ENCODE peak calls at places on chromosomes 11 and 22, in eight cellular contexts. L is H1; V is colonic mucosa; H is CD4-positive, alpha-beta T cell; J is right lobe of liver; N is heart right ventricle; O is psoas muscle; K is cardiac muscle cell. M is an unnamed sample. For H3K9me3, the result is how much of the 10 kb centered on the place peaks cover.

GRCh38 chr11:10407055-10407454 is 48.0 kb upstream of the AMPD3 start:
- DNase-seq in N (no peak), L (no peak), H (no peak), J (no peak), O (no peak), K (no peak), V (no peak), M (no peak)

GRCh38 chr11:90701040-90701439 is 478.2 kb upstream of the CHORDC1 start:
- DNase-seq in H (no peak), N (no peak), O (no peak), K (no peak), J (no peak), L (no peak), V (no peak), M (no peak)

GRCh38 chr11:61760946-61761345 is 8.5 kb downstream of the MYRF start:
- DNase-seq in N (no peak), O (no peak), H (no peak), V (no peak), K (no peak), L (no peak), J (no peak), M (no peak)

GRCh38 chr11:73271936-73272679 is at the start of gene P2RY6:
- DNase-seq in O (no peak), H (no peak), K (peak), J (no peak), L (no peak), N (no peak), V (no peak), M (no peak)

GRCh38 chr11:44766112-44766971 is 39.6 kb downstream of the TSPAN18 start:
- DNase-seq in K (peak), N (peak), O (no peak), H (no peak), V (no peak), L (peak), J (no peak), M (no peak)

GRCh38 chr22:29149841-29150555 is 55.7 kb upstream of the EMID1 start:
- DNase-seq in L (no peak), N (no peak), H (no peak), K (no peak), J (no peak), V (no peak), O (peak), M (no peak)

GRCh38 chr22:27436591-27436990 is 365.0 kb downstream of the MN1 start:
- DNase-seq in J (no peak), V (no peak), O (no peak), N (no peak), L (no peak), H (no peak), K (no peak), M (no peak)

GRCh38 chr11:69383946-69384547 is 90.1 kb downstream of the MYEOV start:
- DNase-seq in L (no peak), H (no peak), N (no peak), O (no peak), K (no peak), J (no peak), V (no peak), M (no peak)

GRCh38 chr11:11279956-11280689 is 72.9 kb downstream of the CSNK2A3 start:
- DNase-seq in V (no peak), J (no peak), K (no peak), N (no peak), O (no peak), H (no peak), L (no peak), M (no peak)

GRCh38 chr22:37418627-37419369 is 8.5 kb downstream of the ELFN2 start:
- DNase-seq in O (no peak), J (no peak), L (no peak), N (no peak), K (no peak), V (no peak), H (no peak), M (no peak)

GRCh38 chr22:27720860-27721259 is 80.7 kb downstream of the MN1 start:
- DNase-seq in N (no peak), L (no peak), J (no peak), H (no peak), V (no peak), O (peak), K (no peak), M (no peak)

GRCh38 chr22:49880281-49880680 is 26.6 kb downstream of the ZBED4 start:
- DNase-seq in O (no peak), H (no peak), J (no peak), N (no peak), V (no peak), L (no peak), K (no peak), M (no peak)

GRCh38 chr22:49881856-49882255 is 28.2 kb downstream of the ZBED4 start:
- DNase-seq in V (no peak), O (no peak), N (no peak), L (no peak), J (no peak), K (no peak), H (no peak), M (no peak)

GRCh38 chr22:49877642-49878041 is 24.0 kb downstream of the ZBED4 start:
- DNase-seq in K (no peak), L (no peak), V (no peak), O (no peak), H (no peak), N (no peak), J (no peak), M (no peak)

GRCh38 chr22:49878206-49878605 is 24.6 kb downstream of the ZBED4 start:
- DNase-seq in N (no peak), J (no peak), L (no peak), K (no peak), V (no peak), H (no peak), O (no peak), M (no peak)

GRCh38 chr22:49879871-49880270 is 26.2 kb downstream of the ZBED4 start:
- DNase-seq in O (no peak), J (no peak), L (no peak), K (no peak), H (no peak), V (no peak), N (no peak), M (no peak)
- H3K27ac ChIP-seq in O (no peak), J (no peak), L (peak), K (no peak), H (no peak), V (no peak), N (no peak), M (no peak)

GRCh38 chr22:50059881-50060262 is 1.8 kb upstream of the TTLL8 start:
- DNase-seq in L (no peak), N (no peak), O (no peak), V (no peak), J (no peak), K (no peak), H (no peak), M (no peak)

GRCh38 chr22:50058338-50059184 is 463 bp upstream of the TTLL8 start:
- DNase-seq in L (no peak), K (peak), H (no peak), V (no peak), N (no peak), O (no peak), J (no peak), M (no peak)

GRCh38 chr22:50060441-50061140 is 2.5 kb upstream of the TTLL8 start:
- DNase-seq in L (no peak), V (no peak), N (no peak), K (no peak), O (no peak), H (no peak), J (no peak), M (no peak)

GRCh38 chr22:50057868-50058311 is at the start of gene TTLL8:
- DNase-seq in K (no peak), J (no peak), L (no peak), V (no peak), H (no peak), N (no peak), O (no peak), M (no peak)

DNA sequence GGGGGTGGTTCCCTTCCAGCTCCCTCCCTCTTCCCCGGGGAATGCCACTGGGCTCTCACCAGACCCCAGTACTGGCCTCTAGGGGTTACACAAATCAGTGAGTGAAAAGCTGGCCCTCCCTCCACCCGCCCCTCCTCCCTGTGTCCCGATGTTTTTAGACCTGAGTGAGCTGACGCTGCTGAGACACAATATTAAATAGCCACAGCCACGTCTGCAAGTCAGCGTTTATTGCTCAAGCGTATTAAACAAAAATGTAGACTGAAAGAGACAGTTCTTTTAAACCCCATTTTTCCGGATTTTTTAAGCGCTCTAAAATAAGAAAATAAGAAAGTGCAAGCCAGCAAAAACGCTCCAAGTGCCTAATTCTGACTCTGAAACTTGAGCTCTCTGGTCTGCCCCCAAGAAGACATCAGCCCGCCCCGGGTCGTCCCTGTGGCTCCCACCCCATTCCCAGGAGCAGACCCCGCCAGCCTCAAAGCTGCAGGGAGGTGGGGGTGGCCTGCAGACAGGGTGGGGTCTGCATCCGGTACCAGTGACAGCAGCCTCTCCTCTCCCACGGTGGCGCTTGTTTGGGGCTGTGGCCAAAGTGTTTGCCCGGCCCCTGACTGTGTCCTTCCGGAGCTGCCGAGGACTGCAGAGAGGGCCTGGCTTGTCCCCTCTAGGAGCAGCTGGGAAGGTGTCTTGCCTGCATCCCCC is 1.2 kb upstream of the TTLL8 start:
- DNase-seq in H (no peak), L (no peak), V (no peak), N (no peak), K (peak), O (no peak), J (no peak), M (no peak)
- H3K9me3 ChIP-seq in H (under half), L (under half), V (under half), N (under half), K (under half), O (under half), J (under half), M (under half)

GRCh38 chr11:22192642-22193347 is at the start of gene ANO5:
- DNase-seq in N (peak), H (no peak), V (peak), O (peak), J (peak), K (peak), L (peak), M (peak)

GRCh38 chr11:22189660-22190059 is 3.2 kb upstream of the ANO5 start:
- DNase-seq in O (no peak), K (no peak), J (no peak), L (no peak), V (no peak), N (no peak), H (no peak), M (no peak)

GRCh38 chr11:22190827-22191463 is 1.9 kb upstream of the ANO5 start:
- DNase-seq in L (no peak), K (no peak), H (no peak), O (no peak), V (no peak), N (no peak), J (no peak), M (no peak)

GRCh38 chr11:22193348-22194051 is 615 bp downstream of the ANO5 start:
- DNase-seq in K (no peak), O (peak), V (peak), N (peak), L (peak), H (no peak), J (peak), M (no peak)

GRCh38 chr11:22192289-22192641 is 620 bp upstream of the ANO5 start:
- DNase-seq in V (peak), L (no peak), O (no peak), H (no peak), K (no peak), N (peak), J (peak), M (no peak)
- H3K27ac ChIP-seq in V (peak), L (no peak), O (peak), H (no peak), K (peak), N (peak), J (peak), M (peak)

DNA sequence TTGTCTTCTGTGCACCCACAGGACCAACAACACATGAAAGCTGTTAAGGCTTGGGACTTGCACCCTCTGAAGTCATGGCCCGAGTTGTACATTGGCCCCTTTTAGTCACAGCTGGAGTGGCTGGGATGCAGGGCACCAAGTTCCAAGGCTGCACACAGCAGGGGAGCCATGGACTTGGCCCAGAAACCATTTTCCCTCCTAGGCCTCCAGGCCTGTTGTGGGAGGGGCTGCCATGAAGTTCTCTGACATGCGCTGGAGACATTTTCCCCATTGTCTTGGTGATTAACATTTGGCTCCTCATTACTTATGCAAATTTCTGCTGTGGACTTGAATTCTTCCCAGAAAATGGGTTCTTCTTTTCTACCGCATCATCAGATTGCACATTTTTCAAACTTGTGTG is 48.8 kb upstream of the GLYAT start:
- DNase-seq in N (no peak), J (no peak), O (no peak), K (no peak), V (no peak), H (no peak), L (no peak), M (no peak)
- H3K9me3 ChIP-seq in N (under half), J (under half), O (under half), K (under half), V (under half), H (under half), L (under half), M (under half)

DNA sequence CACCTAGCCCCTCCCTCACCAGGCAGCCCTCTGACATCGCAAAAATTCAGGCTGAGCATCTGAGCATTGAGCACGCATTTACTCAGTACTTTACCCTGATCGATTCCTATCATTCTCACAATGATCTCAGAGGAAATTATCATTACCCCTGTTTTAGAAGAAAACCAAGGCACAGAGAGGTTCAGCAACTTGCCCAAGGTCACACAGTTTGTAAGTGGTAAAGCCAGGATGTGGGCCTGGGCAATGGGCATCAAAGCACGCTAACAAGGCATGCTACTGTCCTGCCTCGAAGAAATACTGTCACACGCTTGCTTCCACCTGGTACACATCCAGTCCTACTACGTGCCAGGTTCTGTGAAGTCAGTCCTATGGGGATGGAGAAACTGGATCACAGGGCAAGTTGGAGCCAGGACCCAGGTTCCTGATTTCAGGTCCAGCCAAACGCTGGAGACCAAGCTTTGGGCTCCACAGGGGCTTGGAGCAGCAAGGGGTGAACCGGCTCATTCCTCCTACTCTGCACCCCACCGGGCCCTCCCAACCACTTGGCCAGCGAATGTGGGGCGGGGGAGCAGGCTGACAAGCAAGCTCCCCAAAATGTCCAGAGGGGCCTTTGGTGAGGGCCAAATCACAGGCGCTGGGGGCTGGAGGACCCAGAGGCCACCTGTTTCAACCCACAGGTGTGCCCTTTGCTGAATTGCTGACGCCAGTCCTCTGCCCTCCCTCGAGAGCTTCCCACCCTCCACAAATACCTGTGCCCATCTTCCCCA is 18.2 kb downstream of the KCNJ4 start:
- DNase-seq in L (no peak), V (no peak), H (no peak), J (no peak), K (no peak), N (no peak), O (no peak), M (no peak)
- H3K27ac ChIP-seq in L (no peak), V (no peak), H (no peak), J (no peak), K (no peak), N (no peak), O (no peak), M (no peak)

GRCh38 chr22:47449508-47450270 is 687.2 kb downstream of the TBC1D22A start:
- DNase-seq in J (no peak), L (no peak), N (no peak), O (no peak), V (no peak), H (no peak), K (no peak), M (no peak)

GRCh38 chr22:47446821-47447810 is 684.7 kb downstream of the TBC1D22A start:
- DNase-seq in L (no peak), J (no peak), H (no peak), K (no peak), O (no peak), N (no peak), V (peak), M (peak)

GRCh38 chr22:47450876-47451475 is 688.5 kb downstream of the TBC1D22A start:
- DNase-seq in H (no peak), N (no peak), J (no peak), K (no peak), L (no peak), O (no peak), V (no peak), M (no peak)

GRCh38 chr22:47446331-47446730 is 683.9 kb downstream of the TBC1D22A start:
- DNase-seq in L (no peak), O (no peak), J (no peak), K (no peak), N (no peak), V (peak), H (no peak), M (no peak)

DNA sequence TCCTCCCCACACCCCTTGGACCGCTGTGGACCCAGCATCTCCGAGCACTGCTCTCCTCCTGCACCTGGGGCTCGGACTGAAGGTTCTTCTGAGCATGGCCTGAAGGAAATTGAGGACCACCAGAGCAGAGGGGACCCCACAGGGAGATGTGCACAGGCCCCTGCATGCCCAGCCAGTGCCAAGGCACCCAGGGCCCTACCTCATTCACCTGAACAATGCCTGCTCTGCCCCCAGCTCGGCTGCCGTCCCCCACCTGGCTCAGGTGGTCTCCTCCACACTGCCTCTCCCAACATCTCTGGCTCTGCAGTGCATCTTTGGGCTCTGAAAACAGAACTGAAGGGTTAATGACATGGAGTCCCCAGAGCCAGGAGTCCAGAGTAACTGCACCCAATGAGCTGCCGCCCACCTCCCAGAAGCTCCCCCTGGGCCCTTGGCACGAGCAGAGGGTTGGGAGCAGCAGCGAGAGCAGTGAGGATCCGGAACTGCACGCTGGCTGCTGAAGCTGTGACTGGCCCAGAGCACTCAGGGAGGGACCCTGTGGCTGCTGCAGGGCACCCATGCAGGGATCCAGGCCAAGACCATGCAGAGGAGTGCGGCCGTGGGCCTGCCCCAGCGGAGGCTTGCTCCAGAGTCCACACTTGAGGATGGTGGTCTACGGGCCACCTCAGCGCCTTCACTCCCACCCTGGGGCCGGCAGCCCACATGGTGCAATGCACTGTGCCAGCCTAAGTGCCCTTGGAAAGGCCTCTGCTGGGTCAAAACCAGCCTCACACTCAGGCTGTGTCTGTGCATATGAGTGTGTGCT is 686.0 kb downstream of the TBC1D22A start:
- DNase-seq in H (no peak), O (no peak), V (peak), L (no peak), N (no peak), K (no peak), J (no peak), M (no peak)
- H3K9me3 ChIP-seq in H (under half), O (under half), V (under half), L (half or more), N (under half), K (under half), J (under half), M (under half)

GRCh38 chr11:111632798-111633197 is 30.5 kb downstream of the SIK2 start:
- DNase-seq in N (no peak), K (no peak), O (no peak), L (no peak), V (no peak), H (no peak), J (no peak), M (no peak)

GRCh38 chr11:111634981-111635705 is 32.9 kb downstream of the SIK2 start:
- DNase-seq in J (no peak), O (no peak), V (no peak), L (no peak), H (no peak), K (peak), N (no peak), M (no peak)

GRCh38 chr11:111633248-111633647 is 31.0 kb downstream of the SIK2 start:
- DNase-seq in H (no peak), J (no peak), L (no peak), K (no peak), V (no peak), N (no peak), O (no peak), M (no peak)

GRCh38 chr11:111635706-111636045 is 33.4 kb downstream of the SIK2 start:
- DNase-seq in J (no peak), O (no peak), K (peak), N (peak), V (no peak), H (no peak), L (no peak), M (no peak)

GRCh38 chr11:111633756-111634362 is 31.6 kb downstream of the SIK2 start:
- DNase-seq in J (no peak), K (peak), H (no peak), O (no peak), L (no peak), V (no peak), N (no peak), M (no peak)
- H3K27ac ChIP-seq in J (peak), K (no peak), H (no peak), O (peak), L (no peak), V (peak), N (no peak), M (peak)

DNA sequence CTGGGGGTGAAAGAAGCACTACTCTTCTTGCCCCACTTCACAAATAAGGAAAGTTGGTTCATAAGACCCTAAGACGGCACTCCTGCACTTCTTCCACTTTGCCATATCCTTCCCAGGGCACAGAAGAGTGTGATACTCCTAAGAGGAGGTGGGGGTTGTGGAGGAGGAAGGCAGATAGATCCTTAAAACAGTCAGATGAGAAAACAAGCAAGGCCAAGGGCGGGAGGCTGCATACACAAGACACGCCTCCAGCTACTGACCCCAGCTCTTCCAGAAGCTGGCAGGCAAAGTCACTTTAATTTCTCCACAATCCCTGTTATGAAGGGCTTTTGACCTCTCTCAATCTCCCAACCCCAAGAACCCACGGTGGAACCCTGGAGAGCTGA is 1.6 kb upstream of the CHRM4 start:
- DNase-seq in N (no peak), L (no peak), O (no peak), J (no peak), H (no peak), K (no peak), V (no peak), M (no peak)
- H3K9me3 ChIP-seq in N (under half), L (under half), O (under half), J (under half), H (under half), K (under half), V (under half), M (under half)

GRCh38 chr11:133929401-133930052 is 27.2 kb downstream of the IGSF9B start:
- DNase-seq in O (no peak), J (no peak), N (no peak), K (no peak), L (no peak), V (no peak), H (no peak), M (no peak)
- H3K27ac ChIP-seq in O (no peak), J (no peak), N (no peak), K (no peak), L (no peak), V (no peak), H (no peak), M (no peak)

M was measured in Peyer's patch.